ENCODE peak calls at places on chromosome 20, in seven cellular contexts. E is psoas muscle, B is fibroblast of pulmonary artery, W is K562, Z is mammary epithelial cell, U is BJ, L is progenitor cell of endocrine pancreas. K is an unnamed sample.

GRCh38 chr20:23114018-23114417 is 27.9 kb upstream of the CD93 start:
- DNase-seq in E (no peak), B (peak; percentile 50), W (no peak), Z (no peak), U (no peak), L (no peak), K (no peak)

GRCh38 chr20:9506964-9507369 is 7.4 kb upstream of the LAMP5 start:
- DNase-seq in E (peak; percentile 44), B (no peak), W (no peak), Z (no peak), U (no peak), L (no peak), K (no peak)

GRCh38 chr20:40414843-40415615 is 274.0 kb downstream of the MAFB start:
- DNase-seq in E (no peak), B (no peak), W (no peak), Z (peak; percentile 79), U (no peak), L (no peak), K (no peak)

GRCh38 chr20:9353916-9354276 is 160.5 kb upstream of the LAMP5 start:
- DNase-seq in E (no peak), B (peak; percentile 72), W (no peak), Z (no peak), U (no peak), L (no peak), K (no peak)

GRCh38 chr20:36035720-36036119 is 67.3 kb downstream of the CNBD2 start:
- DNase-seq in E (no peak), B (no peak), W (no peak), Z (peak; percentile 95), U (no peak), L (no peak), K (no peak)

GRCh38 chr20:32336918-32337347 is 21.2 kb upstream of the ASXL1 start:
- DNase-seq in E (no peak), B (peak; percentile 59), W (peak; percentile 55), Z (no peak), U (no peak), L (no peak), K (no peak)

GRCh38 chr20:19780261-19780660 is 22.2 kb downstream of the RIN2 start:
- DNase-seq in E (no peak), B (no peak), W (no peak), Z (no peak), U (no peak), L (no peak), K (no peak)

GRCh38 chr20:33650111-33650752 is 11.9 kb upstream of the C20orf144 start:
- DNase-seq in E (no peak), B (no peak), W (peak; percentile 12), Z (no peak), U (no peak), L (no peak), K (no peak)

GRCh38 chr20:21096321-21097043 is 9.7 kb downstream of the LINC00237 start:
- DNase-seq in E (no peak), B (peak; percentile 17), W (peak; percentile 31), Z (no peak), U (no peak), L (no peak), K (no peak)

GRCh38 chr20:32263398-32263954 is 14.0 kb upstream of the KIF3B start:
- DNase-seq in E (no peak), B (no peak), W (no peak), Z (no peak), U (no peak), L (no peak), K (no peak)

GRCh38 chr20:4764805-4765204 is 43.1 kb downstream of the PRND start:
- DNase-seq in E (no peak), B (no peak), W (no peak), Z (no peak), U (no peak), L (no peak), K (no peak)

DNA sequence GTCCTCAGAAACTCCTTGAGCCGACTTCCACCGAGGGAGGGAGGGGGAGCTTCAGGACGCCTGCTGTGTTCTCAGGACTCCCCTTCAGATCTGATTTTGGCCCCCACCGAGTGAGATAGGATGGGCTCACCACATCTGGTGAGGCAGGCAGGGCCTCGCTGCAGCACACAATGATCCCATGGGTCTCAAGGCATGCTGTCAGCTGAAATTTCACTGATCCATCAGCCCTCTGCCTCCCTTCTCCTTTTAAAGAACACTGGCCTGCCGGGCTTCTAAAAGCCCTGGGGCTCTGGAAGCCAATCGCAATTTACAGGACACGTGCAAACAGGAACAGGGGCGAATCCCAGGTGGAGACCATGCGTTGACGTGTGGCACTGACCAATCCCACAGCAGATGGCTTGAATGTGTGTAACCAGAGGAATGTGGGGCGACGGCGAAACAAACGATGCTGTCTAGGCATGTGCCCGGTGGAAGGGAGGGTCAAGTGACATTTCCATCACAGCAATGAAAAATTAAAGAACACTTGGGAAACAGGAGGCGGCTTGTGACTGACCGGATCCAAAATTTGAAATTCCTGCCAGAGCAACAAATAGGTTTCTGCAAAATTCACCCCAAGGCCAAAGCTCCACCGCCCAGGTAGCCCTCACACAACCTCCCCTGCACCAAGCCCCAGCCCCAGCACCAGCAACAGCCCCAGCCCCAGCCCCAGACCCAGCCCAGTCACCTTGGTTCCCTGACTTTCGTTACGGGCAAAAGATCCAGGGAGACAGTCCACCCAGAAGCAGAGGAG is 167.1 kb upstream of the ZNF337 start:
- DNase-seq in E (no peak), B (peak; percentile 8), W (no peak), Z (no peak), U (no peak), L (no peak), K (no peak)
- TF ChIP-seq CTCF in E (no peak), B (no peak), W (no peak), Z (no peak), U (no peak), L (no peak), K (no peak)

DNA sequence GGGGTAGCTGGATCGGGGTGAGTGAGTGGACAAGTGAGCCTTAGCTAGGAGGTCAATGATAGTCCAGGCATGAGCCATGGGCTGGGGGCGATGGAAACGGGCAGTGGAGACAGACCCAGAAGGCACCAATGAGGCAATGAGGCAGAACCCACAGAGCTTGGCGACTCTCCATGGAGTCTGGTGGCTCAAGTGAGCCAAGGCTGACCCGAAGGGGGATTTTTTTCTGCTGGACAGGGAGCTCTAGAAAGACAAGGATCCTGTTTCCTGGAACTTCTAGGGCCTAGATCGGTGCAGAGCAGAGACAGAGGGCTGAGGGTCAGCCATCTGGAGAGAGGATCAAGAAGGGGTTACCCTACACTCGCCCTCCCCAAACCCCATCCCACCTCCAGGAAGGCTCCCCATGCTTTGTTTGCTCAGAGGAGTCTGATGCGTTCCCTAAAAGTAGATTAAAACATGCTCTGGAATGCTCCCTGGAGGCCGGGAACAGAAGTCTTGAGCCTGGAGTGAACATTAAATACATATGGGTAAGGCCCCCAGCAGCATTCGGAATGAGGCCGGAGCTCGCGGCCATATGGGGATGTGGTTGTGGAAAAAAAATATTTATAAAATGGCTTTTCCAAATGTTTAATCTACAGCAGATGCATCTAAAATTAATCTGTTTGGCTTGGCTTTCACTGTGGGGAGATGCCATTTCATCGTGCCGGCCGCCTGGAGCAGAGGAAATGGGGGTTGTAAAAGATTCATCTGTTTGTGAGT is 237.8 kb upstream of the PMEPA1 start:
- DNase-seq in E (no peak), B (no peak), W (no peak), Z (no peak), U (peak; percentile 94), L (no peak), K (no peak)
- TF ChIP-seq CTCF in E (no peak), B (no peak), W (no peak), Z (no peak), U (peak; percentile 37), L (no peak), K (no peak)

DNA sequence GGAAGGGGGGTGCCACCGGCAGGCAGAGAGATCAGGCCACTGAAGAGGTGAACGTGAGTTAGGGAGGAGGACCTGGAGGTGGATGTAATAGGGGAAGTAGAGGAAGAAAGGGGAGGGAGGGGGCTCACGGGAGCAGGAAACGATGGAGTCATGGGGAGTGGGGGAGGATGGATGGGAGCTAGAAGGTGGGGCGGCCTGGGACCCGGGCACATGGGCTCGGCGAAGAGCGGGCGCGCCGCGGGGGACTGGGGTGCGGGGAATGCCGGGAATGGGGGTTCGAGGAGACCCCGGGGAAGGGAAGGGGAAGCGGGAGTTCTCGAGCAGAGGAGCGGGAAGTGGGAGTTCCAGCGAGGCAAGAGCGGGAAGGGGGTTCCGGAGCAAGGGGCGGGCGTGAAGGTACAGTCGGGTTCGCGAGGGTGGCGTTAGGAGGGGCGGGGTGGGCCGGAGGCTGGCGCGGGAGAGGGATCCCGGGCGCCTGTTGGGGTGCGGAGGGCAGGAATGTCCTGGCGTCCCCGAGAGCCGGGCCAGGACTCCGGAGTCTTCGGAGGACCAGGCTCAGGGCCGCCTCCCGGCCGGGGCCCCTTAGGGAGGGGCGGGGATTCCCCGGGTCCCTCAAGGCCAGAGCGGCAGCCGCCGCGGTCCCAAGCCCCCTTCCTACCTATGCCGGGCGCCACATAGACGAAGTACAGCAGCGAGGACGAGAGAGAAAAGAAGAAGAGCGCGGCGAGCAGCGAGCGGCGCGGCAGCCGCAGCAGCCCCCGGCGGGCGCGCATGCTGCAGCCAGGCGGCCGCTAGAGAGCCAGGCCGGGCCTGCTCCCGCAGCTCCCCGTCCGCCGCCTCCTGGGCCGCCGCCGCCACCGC is 530 bp downstream of the B4GALT5 start:
- DNase-seq in E (peak; percentile 68), B (peak; percentile 38), W (peak; percentile 39), Z (no peak), U (no peak), L (peak; percentile 42), K (no peak)
- TF ChIP-seq CTCF in E (peak; percentile 6), B (no peak), W (no peak), Z (no peak), U (no peak), L (no peak), K (no peak)

GRCh38 chr20:2104236-2104635 is 2.6 kb downstream of the STK35 start:
- DNase-seq in E (no peak), B (no peak), W (no peak), Z (no peak), U (no peak), L (no peak), K (no peak)

GRCh38 chr20:2103454-2104153 is 2.0 kb downstream of the STK35 start:
- DNase-seq in E (no peak), B (peak; percentile 2), W (no peak), Z (no peak), U (no peak), L (no peak), K (no peak)

GRCh38 chr20:2101935-2102584 is 433 bp downstream of the STK35 start:
- DNase-seq in E (peak; percentile 96), B (peak; percentile 93), W (peak; percentile 87), Z (peak; percentile 91), U (no peak), L (peak; percentile 74), K (peak; percentile 87)

GRCh38 chr20:2101057-2101934 is at the start of gene STK35:
- DNase-seq in E (no peak), B (peak; percentile 59), W (peak; percentile 74), Z (peak; percentile 65), U (no peak), L (no peak), K (no peak)

DNA sequence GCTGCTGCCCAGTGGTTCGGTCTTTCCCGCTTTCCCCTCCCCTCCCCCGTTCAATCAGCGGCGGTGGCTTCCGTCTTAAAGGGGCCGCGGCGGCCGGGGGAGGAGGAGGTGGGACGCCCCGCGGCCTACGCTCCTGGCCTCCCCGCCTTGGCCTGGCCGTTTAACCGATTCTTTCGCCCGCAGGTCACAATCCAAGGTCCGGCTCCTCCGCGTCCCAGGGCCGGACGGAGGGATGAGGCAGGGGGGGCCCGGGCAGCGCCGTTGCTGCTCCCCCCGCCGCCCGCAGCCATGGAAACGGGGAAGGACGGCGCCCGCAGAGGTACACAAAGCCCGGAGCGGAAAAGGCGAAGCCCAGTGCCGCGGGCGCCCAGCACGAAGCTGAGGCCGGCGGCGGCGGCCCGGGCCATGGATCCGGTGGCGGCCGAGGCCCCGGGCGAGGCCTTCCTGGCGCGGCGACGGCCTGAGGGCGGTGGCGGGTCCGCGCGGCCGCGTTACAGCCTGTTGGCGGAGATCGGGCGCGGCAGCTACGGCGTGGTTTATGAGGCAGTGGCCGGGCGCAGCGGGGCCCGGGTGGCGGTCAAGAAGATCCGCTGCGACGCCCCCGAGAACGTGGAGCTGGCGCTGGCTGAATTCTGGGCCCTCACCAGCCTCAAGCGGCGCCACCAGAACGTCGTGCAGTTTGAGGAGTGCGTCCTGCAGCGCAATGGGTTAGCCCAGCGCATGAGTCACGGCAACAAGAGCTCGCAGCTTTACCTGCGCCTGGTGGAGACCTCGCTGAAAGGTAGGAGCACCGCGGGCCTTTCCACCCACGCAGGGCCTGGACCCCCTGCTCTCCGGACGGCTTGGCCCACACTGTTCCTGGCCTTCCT is 1.2 kb downstream of the STK35 start:
- DNase-seq in E (peak; percentile 94), B (peak; percentile 87), W (peak; percentile 90), Z (peak; percentile 85), U (no peak), L (peak; percentile 71), K (peak; percentile 87)
- TF ChIP-seq CTCF in E (no peak), B (no peak), W (no peak), Z (peak; percentile 2), U (no peak), L (no peak), K (no peak)

K was measured in activated B cell treated with CpG ODN at 0.5 μM for 24 hours.